ENCODE peak calls at places on chromosome 5, in four cellular contexts. E is WTC11, D is HepG2, U is K562. F is an unnamed sample.

GRCh38 chr5:17190242-17190778 is 27.1 kb upstream of the BASP1 start:
- DNase-seq in E (no peak), D (peak), U (peak), F (peak)

GRCh38 chr5:53110156-53110555 is 599 bp upstream of the MOCS2 start:
- DNase-seq in E (peak), D (no peak), U (peak), F (no peak)

GRCh38 chr5:10866913-10867312 is 105.9 kb upstream of the DAP start:
- DNase-seq in E (no peak), D (no peak), U (no peak), F (no peak)

GRCh38 chr5:141303756-141304155 is at the start of gene SLC25A2:
- DNase-seq in E (no peak), D (no peak), U (no peak), F (no peak)

GRCh38 chr5:169162407-169162806 is 138.5 kb downstream of the SLIT3 start:
- DNase-seq in E (no peak), D (no peak), U (no peak), F (peak)

GRCh38 chr5:172090976-172091547 is 84.6 kb upstream of the FBXW11 start:
- DNase-seq in E (no peak), D (no peak), U (no peak), F (no peak)

GRCh38 chr5:87755378-87755777 is 342.6 kb upstream of the CCNH start:
- DNase-seq in E (peak), D (no peak), U (no peak), F (no peak)

GRCh38 chr5:63820557-63820956 is 141.7 kb downstream of the HTR1A start:
- DNase-seq in E (no peak), D (no peak), U (no peak), F (no peak)

GRCh38 chr5:136042665-136043121 is 13.9 kb downstream of the TGFBI start:
- DNase-seq in E (no peak), D (peak), U (no peak), F (no peak)

GRCh38 chr5:67462150-67462549 is 265.6 kb upstream of the CD180 start:
- DNase-seq in E (no peak), D (no peak), U (no peak), F (no peak)

GRCh38 chr5:3181641-3182040 is 414.0 kb upstream of the IRX1 start:
- DNase-seq in E (no peak), D (no peak), U (no peak), F (no peak)

GRCh38 chr5:97951139-97951538 is 768.1 kb upstream of the RIOK2 start:
- DNase-seq in E (no peak), D (no peak), U (no peak), F (no peak)

GRCh38 chr5:170139786-170140335 is 34.2 kb downstream of the FOXI1 start:
- DNase-seq in E (no peak), D (no peak), U (peak), F (no peak)

GRCh38 chr5:54148062-54148461 is 162.3 kb downstream of the ARL15 start:
- DNase-seq in E (no peak), D (no peak), U (no peak), F (peak)

GRCh38 chr5:35736280-35736679 is 118.6 kb downstream of the SPEF2 start:
- DNase-seq in E (no peak), D (no peak), U (no peak), F (no peak)

GRCh38 chr5:121189569-121190305 is 661.9 kb upstream of the FTMT start:
- DNase-seq in E (no peak), D (no peak), U (no peak), F (peak)

GRCh38 chr5:171874210-171874609 is 88.6 kb downstream of the SMIM23 start:
- DNase-seq in E (no peak), D (no peak), U (no peak), F (no peak)

GRCh38 chr5:144428326-144428725 is 257.7 kb downstream of the KCTD16 start:
- DNase-seq in E (no peak), D (no peak), U (no peak), F (no peak)

GRCh38 chr5:102681403-102681983 is 73.6 kb upstream of the PAM start:
- DNase-seq in E (peak), D (peak), U (peak), F (peak)

GRCh38 chr5:66170196-66170919 is 26.3 kb downstream of the SREK1 start:
- DNase-seq in E (no peak), D (no peak), U (no peak), F (no peak)

GRCh38 chr5:61505281-61505680 is 173.2 kb downstream of the ZSWIM6 start:
- DNase-seq in E (no peak), D (no peak), U (no peak), F (no peak)

GRCh38 chr5:148796931-148797330 is 29.5 kb upstream of the ADRB2 start:
- DNase-seq in E (no peak), D (no peak), U (no peak), F (no peak)

GRCh38 chr5:116759860-116760644 is 185.4 kb upstream of the SEMA6A start:
- DNase-seq in E (peak), D (peak), U (no peak), F (no peak)

GRCh38 chr5:56501949-56502557 is 268.9 kb upstream of the ANKRD55 start:
- DNase-seq in E (no peak), D (no peak), U (no peak), F (no peak)

GRCh38 chr5:158754018-158754514 is 345.6 kb downstream of the EBF1 start:
- DNase-seq in E (no peak), D (no peak), U (no peak), F (no peak)

GRCh38 chr5:93281980-93282772 is 298.8 kb downstream of the NR2F1-AS1 start:
- DNase-seq in E (no peak), D (no peak), U (no peak), F (peak)

GRCh38 chr5:133664422-133664821 is 52.1 kb upstream of the FSTL4 start:
- DNase-seq in E (no peak), D (no peak), U (no peak), F (no peak)

GRCh38 chr5:157464518-157465171 is 4.6 kb downstream of the NIPAL4 start:
- DNase-seq in E (no peak), D (no peak), U (peak), F (no peak)

GRCh38 chr5:169742773-169743296 is 105.8 kb downstream of the DOCK2 start:
- DNase-seq in E (no peak), D (no peak), U (no peak), F (no peak)

GRCh38 chr5:96220610-96221390 is 212.2 kb downstream of the PCSK1 start:
- DNase-seq in E (no peak), D (no peak), U (no peak), F (no peak)

GRCh38 chr5:94968507-94969095 is 316.3 kb downstream of the MCTP1 start:
- DNase-seq in E (no peak), D (peak), U (peak), F (peak)

GRCh38 chr5:94967525-94967924 is 317.4 kb downstream of the MCTP1 start:
- DNase-seq in E (no peak), D (no peak), U (no peak), F (no peak)

GRCh38 chr5:94972268-94972667 is 312.6 kb downstream of the MCTP1 start:
- DNase-seq in E (no peak), D (no peak), U (no peak), F (no peak)

DNA sequence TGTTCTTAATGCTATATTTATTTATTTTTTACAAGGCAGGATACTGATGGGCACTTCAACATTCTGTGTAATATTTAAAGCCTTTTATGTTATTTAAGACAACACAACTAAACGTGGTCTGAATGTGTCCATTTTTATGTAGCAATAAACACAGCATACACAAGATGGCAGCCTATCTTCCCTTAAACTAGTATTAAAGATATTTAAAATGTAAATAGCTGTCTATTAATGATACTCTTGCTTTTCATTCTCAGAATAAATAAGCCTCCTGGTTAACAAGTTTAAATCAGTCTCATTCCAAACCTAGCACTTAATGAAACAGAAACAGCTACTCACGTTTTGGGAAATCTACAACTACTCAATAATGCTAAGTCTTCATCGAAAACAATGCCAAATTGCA is 315.7 kb downstream of the MCTP1 start:
- DNase-seq in E (no peak), D (no peak), U (no peak), F (no peak)
- TF ChIP-seq FOXJ3 in E (no peak), D (no peak), U (no peak), F (no peak)

GRCh38 chr5:125987677-125988255 is 435.4 kb upstream of the GRAMD2B start:
- DNase-seq in E (no peak), D (no peak), U (no peak), F (no peak)
- TF ChIP-seq FOXJ3 in E (no peak), D (no peak), U (no peak), F (no peak)

GRCh38 chr5:26893078-26893477 is 145.3 kb downstream of the CDH9 start:
- DNase-seq in E (no peak), D (no peak), U (no peak), F (no peak)

GRCh38 chr5:26889810-26890209 is 148.6 kb downstream of the CDH9 start:
- DNase-seq in E (no peak), D (no peak), U (no peak), F (no peak)

GRCh38 chr5:26894719-26895263 is 143.6 kb downstream of the CDH9 start:
- DNase-seq in E (no peak), D (no peak), U (no peak), F (no peak)
- TF ChIP-seq FOXJ3 in E (no peak), D (no peak), U (no peak), F (no peak)

GRCh38 chr5:38827525-38827924 is 18.3 kb upstream of the OSMR start:
- DNase-seq in E (no peak), D (no peak), U (no peak), F (no peak)

GRCh38 chr5:38832810-38833209 is 13.0 kb upstream of the OSMR start:
- DNase-seq in E (no peak), D (no peak), U (no peak), F (no peak)

GRCh38 chr5:38831117-38831516 is 14.7 kb upstream of the OSMR start:
- DNase-seq in E (no peak), D (peak), U (no peak), F (no peak)

GRCh38 chr5:38831909-38832308 is 13.9 kb upstream of the OSMR start:
- DNase-seq in E (peak), D (peak), U (peak), F (peak)

GRCh38 chr5:38830521-38831051 is 15.2 kb upstream of the OSMR start:
- DNase-seq in E (no peak), D (peak), U (no peak), F (no peak)
- TF ChIP-seq FOXJ3 in E (no peak), D (peak), U (no peak), F (no peak)

DNA sequence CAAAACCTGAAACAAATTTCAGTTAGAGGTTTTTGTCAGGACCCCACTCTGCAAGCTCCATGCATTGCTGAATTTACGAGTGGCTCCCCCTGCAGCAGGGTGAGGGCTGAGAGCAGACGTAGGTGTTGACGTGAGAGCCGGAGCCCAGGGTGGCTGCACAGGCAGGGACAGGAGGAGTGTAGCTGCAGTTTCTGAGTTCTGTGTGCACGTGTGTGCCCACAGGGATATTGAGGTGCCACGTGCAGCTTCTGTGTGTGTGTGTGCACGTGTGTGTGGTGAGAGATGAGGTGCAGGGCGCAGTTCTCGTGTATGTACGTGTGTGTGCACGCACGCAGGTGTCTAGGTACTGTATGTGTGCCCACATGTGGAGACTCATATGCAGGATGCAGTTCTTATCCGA is 14.6 kb downstream of the PLEKHG4B start:
- DNase-seq in E (no peak), D (no peak), U (no peak), F (no peak)
- TF ChIP-seq FOXJ3 in E (no peak), D (no peak), U (no peak), F (no peak)

F was measured in SK-N-SH.